ENCODE peak calls at places on chromosomes 12 and 14, in six cellular contexts. U is COR-L47; F is stimulated activated CD4-positive, alpha-beta T cell treated with anti-CD3 and anti-CD28 coated beads, Interleukin-2, amount 100 ng/mL, for 4 hours; W is astrocyte of the spinal cord; B is activated CD4-positive, alpha-beta T cell treated with anti-CD3 and anti-CD28 coated beads for 4 hours; J is endothelial cell of umbilical vein. H is an unnamed sample.
A peak's percentile ranks its signal among the peaks of the same experiment; 100 is the strongest.

GRCh38 chr12:79552186-79552585 is 138.6 kb downstream of the PAWR start:
- DNase-seq in U (no peak), F (no peak), W (peak; percentile 65), B (no peak), J (peak; percentile 58), H (no peak)

GRCh38 chr12:6383572-6384498 is at the start of gene LTBR:
- DNase-seq in U (no peak), F (no peak), W (peak; percentile 85), B (no peak), J (peak; percentile 89), H (no peak)

GRCh38 chr14:64705406-64706118 is 1.3 kb downstream of the PLEKHG3 start:
- DNase-seq in U (peak; percentile 47), F (no peak), W (no peak), B (no peak), J (no peak), H (no peak)

GRCh38 chr14:33369972-33370371 is 431.3 kb downstream of the NPAS3 start:
- DNase-seq in U (no peak), F (no peak), W (no peak), B (no peak), J (no peak), H (no peak)

GRCh38 chr12:5873341-5873919 is 71.6 kb downstream of the ANO2 start:
- DNase-seq in U (no peak), F (no peak), W (no peak), B (no peak), J (no peak), H (no peak)

GRCh38 chr12:47795121-47795813 is 22.2 kb downstream of the SLC48A1 start:
- DNase-seq in U (no peak), F (no peak), W (no peak), B (no peak), J (no peak), H (no peak)

GRCh38 chr14:69370061-69370460 is 28.0 kb downstream of the ERH start:
- DNase-seq in U (no peak), F (no peak), W (no peak), B (no peak), J (no peak), H (no peak)

GRCh38 chr12:128467882-128468281 is 200.9 kb downstream of the TMEM132C start:
- DNase-seq in U (no peak), F (no peak), W (no peak), B (no peak), J (no peak), H (no peak)

GRCh38 chr14:88013750-88014349 is 8.9 kb downstream of the GPR65 start:
- DNase-seq in U (peak; percentile 22), F (no peak), W (peak; percentile 68), B (no peak), J (peak; percentile 51), H (peak; percentile 52)

GRCh38 chr12:124162151-124163110 is 132.5 kb upstream of the RFLNA start:
- DNase-seq in U (no peak), F (no peak), W (no peak), B (no peak), J (no peak), H (no peak)

GRCh38 chr12:92573104-92573503 is 129.7 kb upstream of the PLEKHG7 start:
- DNase-seq in U (no peak), F (no peak), W (no peak), B (no peak), J (no peak), H (no peak)

GRCh38 chr14:103444837-103445524 is 59.8 kb downstream of the MARK3 start:
- DNase-seq in U (no peak), F (no peak), W (peak; percentile 61), B (no peak), J (no peak), H (no peak)

GRCh38 chr12:8065991-8066594 is at the start of gene C3AR1:
- DNase-seq in U (no peak), F (peak; percentile 28), W (peak; percentile 80), B (peak; percentile 39), J (peak; percentile 83), H (no peak)

GRCh38 chr14:70366890-70367289 is 7.4 kb upstream of the COX16 start:
- DNase-seq in U (no peak), F (no peak), W (no peak), B (no peak), J (no peak), H (no peak)

GRCh38 chr12:64219135-64219534 is 3.0 kb downstream of the KICS2 start:
- DNase-seq in U (no peak), F (no peak), W (no peak), B (no peak), J (peak; percentile 6), H (no peak)

GRCh38 chr12:38417101-38417500 is 100.5 kb downstream of the ALG10B start:
- DNase-seq in U (no peak), F (no peak), W (no peak), B (no peak), J (no peak), H (no peak)

H was measured in NCI-H2227 treated with DMSO at 0.1 percent for 48 hours.